ENCODE peak calls at places on chromosomes 2 and 18, in six cellular contexts. Q is HCT116, B is GM23248, O is neural progenitor cell, P is SK-N-SH, R is MM.1S. Y is an unnamed sample.

GRCh38 chr2:40511661-40512213 is 59.8 kb upstream of the SLC8A1 start:
- DNase-seq in Q (no peak), B (peak), O (no peak), P (no peak), R (no peak), Y (peak)

GRCh38 chr2:1915746-1916145 is 171.4 kb upstream of the PXDN start:
- DNase-seq in Q (no peak), B (no peak), O (no peak), P (no peak), R (no peak), Y (no peak)

GRCh38 chr2:129849559-129850160 is 129.8 kb upstream of the RAB6C start:
- DNase-seq in Q (peak), B (peak), O (peak), P (peak), R (peak), Y (peak)

GRCh38 chr2:200862532-200863000 is 1.9 kb downstream of the CLK1 start:
- DNase-seq in Q (no peak), B (peak), O (peak), P (peak), R (peak), Y (peak)

GRCh38 chr2:75491129-75491753 is 69.5 kb downstream of the EVA1A start:
- DNase-seq in Q (no peak), B (peak), O (no peak), P (no peak), R (no peak), Y (no peak)

GRCh38 chr18:44791520-44791919 is 110.8 kb downstream of the SETBP1 start:
- DNase-seq in Q (no peak), B (no peak), O (no peak), P (no peak), R (no peak), Y (no peak)

GRCh38 chr2:108447947-108448677 is 894 bp upstream of the GCC2 start:
- DNase-seq in Q (no peak), B (no peak), O (no peak), P (no peak), R (peak), Y (no peak)

GRCh38 chr2:20173064-20173463 is 51.9 kb downstream of the SDC1 start:
- DNase-seq in Q (no peak), B (no peak), O (no peak), P (no peak), R (no peak), Y (no peak)

GRCh38 chr2:1661891-1662605 is 82.3 kb downstream of the PXDN start:
- DNase-seq in Q (no peak), B (no peak), O (no peak), P (no peak), R (no peak), Y (no peak)

GRCh38 chr2:236092714-236093113 is 75.5 kb downstream of the GBX2 start:
- DNase-seq in Q (no peak), B (no peak), O (no peak), P (no peak), R (no peak), Y (no peak)

GRCh38 chr18:22314001-22314400 is 103.7 kb downstream of the CTAGE1 start:
- DNase-seq in Q (no peak), B (peak), O (no peak), P (no peak), R (no peak), Y (no peak)

GRCh38 chr2:20350105-20350712 is 435 bp downstream of the PUM2 start:
- DNase-seq in Q (no peak), B (no peak), O (no peak), P (peak), R (peak), Y (peak)

GRCh38 chr2:188024811-188025210 is 266.9 kb upstream of the GULP1 start:
- DNase-seq in Q (no peak), B (no peak), O (no peak), P (no peak), R (no peak), Y (no peak)

GRCh38 chr2:162113771-162114168 is 38.3 kb downstream of the GCG start:
- DNase-seq in Q (no peak), B (peak), O (no peak), P (no peak), R (no peak), Y (no peak)

GRCh38 chr2:219171231-219171651 is 1.4 kb upstream of the SLC23A3 start:
- DNase-seq in Q (peak), B (peak), O (peak), P (peak), R (peak), Y (peak)

GRCh38 chr2:135819211-135819610 is 17.8 kb downstream of the LCT start:
- DNase-seq in Q (peak), B (peak), O (peak), P (no peak), R (no peak), Y (peak)

GRCh38 chr18:61953641-61954040 is 60.8 kb upstream of the RNF152 start:
- DNase-seq in Q (no peak), B (no peak), O (no peak), P (no peak), R (no peak), Y (no peak)

GRCh38 chr2:88042476-88042875 is 13.1 kb downstream of the KRCC1 start:
- DNase-seq in Q (no peak), B (no peak), O (no peak), P (no peak), R (no peak), Y (no peak)

GRCh38 chr2:195395351-195395750 is 261.7 kb upstream of the SLC39A10 start:
- DNase-seq in Q (no peak), B (no peak), O (no peak), P (no peak), R (no peak), Y (no peak)

GRCh38 chr2:206164261-206164862 is 4.7 kb downstream of the EEF1B2 start:
- DNase-seq in Q (no peak), B (peak), O (peak), P (peak), R (peak), Y (peak)

GRCh38 chr2:10580170-10580539 is 109.6 kb downstream of the NOL10 start:
- DNase-seq in Q (no peak), B (no peak), O (peak), P (no peak), R (no peak), Y (no peak)

GRCh38 chr18:40412410-40412809 is 1542.6 kb upstream of the PIK3C3 start:
- DNase-seq in Q (no peak), B (no peak), O (no peak), P (no peak), R (no peak), Y (no peak)

GRCh38 chr2:241064008-241064801 is 37.9 kb downstream of the MTERF4 start:
- DNase-seq in Q (peak), B (no peak), O (no peak), P (peak), R (peak), Y (peak)

GRCh38 chr18:60295776-60296175 is 76.8 kb downstream of the MC4R start:
- DNase-seq in Q (no peak), B (no peak), O (peak), P (no peak), R (no peak), Y (no peak)

GRCh38 chr2:85414761-85415498 is 3.6 kb upstream of the SH2D6 start:
- DNase-seq in Q (no peak), B (no peak), O (no peak), P (no peak), R (no peak), Y (no peak)

GRCh38 chr2:85410584-85411404 is 628 bp upstream of the CAPG start:
- DNase-seq in Q (no peak), B (peak), O (no peak), P (no peak), R (no peak), Y (peak)

GRCh38 chr2:85409719-85410583 is at the start of gene CAPG:
- DNase-seq in Q (no peak), B (peak), O (no peak), P (no peak), R (peak), Y (peak)

GRCh38 chr2:85413592-85414421 is 3.6 kb upstream of the CAPG start:
- DNase-seq in Q (no peak), B (peak), O (peak), P (no peak), R (no peak), Y (no peak)

GRCh38 chr2:85411405-85411748 is 1.2 kb upstream of the CAPG start:
- DNase-seq in Q (no peak), B (no peak), O (no peak), P (no peak), R (no peak), Y (no peak)
- H3K9ac ChIP-seq in Q (peak), B (peak), O (no peak), P (no peak), R (no peak), Y (peak)

DNA sequence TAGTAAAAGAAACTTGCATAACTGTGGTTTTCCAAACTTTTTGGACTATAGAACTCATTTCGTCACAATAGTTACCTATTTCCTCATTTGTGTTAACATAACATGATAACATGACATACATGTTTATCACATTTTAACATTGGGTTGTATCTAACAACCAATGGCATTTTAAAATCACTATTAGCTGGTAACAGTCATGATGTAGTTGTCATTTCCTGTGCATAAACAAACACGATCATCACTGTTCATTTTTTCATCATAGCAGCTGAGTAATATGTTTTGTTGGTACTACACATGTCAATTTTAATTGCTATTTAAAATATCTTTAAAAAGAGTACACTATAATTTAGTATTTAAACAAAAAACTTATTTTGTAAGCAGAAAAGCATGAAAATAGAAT is 402.4 kb downstream of the SATB2 start:
- DNase-seq in Q (no peak), B (peak), O (no peak), P (no peak), R (no peak), Y (no peak)
- TF ChIP-seq EZH2phosphoT487 in Q (no peak), B (no peak), O (no peak), P (no peak), R (no peak), Y (no peak)

GRCh38 chr2:170544817-170545216 is 170.3 kb upstream of the SP5 start:
- DNase-seq in Q (no peak), B (no peak), O (no peak), P (no peak), R (no peak), Y (no peak)
- H2AFZ ChIP-seq in Q (no peak), B (no peak), O (no peak), P (no peak), R (no peak), Y (no peak)

GRCh38 chr2:72917875-72918660 is 749 bp downstream of the EMX1 start:
- DNase-seq in Q (no peak), B (no peak), O (peak), P (peak), R (no peak), Y (no peak)
- H3K9ac ChIP-seq in Q (no peak), B (no peak), O (no peak), P (no peak), R (no peak), Y (no peak)

Y was measured in PC-3.